ENCODE peak calls at places on chromosome 11, in seven cellular contexts. C is B cell, O is IMR-90, P is ascending aorta, Q is tibial nerve, H is left ventricle myocardium inferior, K is Calu3. J is an unnamed sample.

GRCh38 chr11:104565581-104565956 is 332.7 kb downstream of the CASP12 start:
- DNase-seq in P (no peak), H (no peak), O (no peak), C (no peak), Q (no peak), K (no peak), J (no peak)

GRCh38 chr11:6631356-6631890 is 12.2 kb upstream of the TPP1 start:
- DNase-seq in K (no peak), O (no peak), H (no peak), C (no peak), P (no peak), Q (no peak), J (no peak)

GRCh38 chr11:48168815-48169214 is 47.8 kb upstream of the OR4B1 start:
- DNase-seq in Q (no peak), H (no peak), O (no peak), K (no peak), P (no peak), C (no peak), J (no peak)

GRCh38 chr11:10309163-10310093 is 4.6 kb downstream of the ADM start:
- DNase-seq in H (peak; percentile 59), P (peak; percentile 81), K (peak; percentile 60), Q (no peak), C (no peak), O (peak; percentile 92), J (no peak)

GRCh38 chr11:113895367-113896155 is 9.0 kb upstream of the HTR3B start:
- DNase-seq in K (no peak), Q (no peak), O (no peak), H (no peak), P (peak; percentile 16), C (no peak), J (no peak)

GRCh38 chr11:1733716-1734351 is 16.6 kb downstream of the IFITM10 start:
- DNase-seq in P (peak; percentile 60), Q (no peak), O (no peak), C (no peak), H (no peak), K (no peak), J (no peak)

GRCh38 chr11:45045692-45046471 is 95.2 kb upstream of the TP53I11 start:
- DNase-seq in O (peak; percentile 50), H (peak; percentile 50), K (peak; percentile 32), Q (peak; percentile 70), P (peak; percentile 69), C (no peak), J (no peak)

GRCh38 chr11:3123316-3123715 is 41.8 kb downstream of the OSBPL5 start:
- DNase-seq in P (peak; percentile 84), O (no peak), H (peak; percentile 88), Q (peak; percentile 88), K (no peak), C (no peak), J (no peak)

GRCh38 chr11:118109231-118109630 is 22.5 kb upstream of the SMIM35 start:
- DNase-seq in C (no peak), P (no peak), H (peak; percentile 29), K (no peak), O (peak; percentile 4), Q (no peak), J (no peak)

GRCh38 chr11:76880314-76880713 is 19.6 kb downstream of the ACER3 start:
- DNase-seq in Q (no peak), O (no peak), C (no peak), K (no peak), P (no peak), H (no peak), J (no peak)

GRCh38 chr11:34837246-34837856 is 78.8 kb downstream of the APIP start:
- DNase-seq in O (no peak), P (no peak), Q (no peak), H (no peak), K (peak; percentile 34), C (no peak), J (no peak)

GRCh38 chr11:11075515-11076171 is 217.8 kb upstream of the ZBED5 start:
- DNase-seq in K (no peak), O (no peak), C (no peak), Q (no peak), P (no peak), H (no peak), J (no peak)

GRCh38 chr11:114256176-114256897 is 39.9 kb upstream of the NNMT start:
- DNase-seq in K (no peak), Q (no peak), P (no peak), H (no peak), C (peak; percentile 15), O (no peak), J (no peak)

GRCh38 chr11:110463153-110463552 is 33.4 kb downstream of the FDX1 start:
- DNase-seq in H (peak; percentile 34), C (peak; percentile 48), P (no peak), O (peak; percentile 66), K (peak; percentile 21), Q (peak; percentile 55), J (no peak)

GRCh38 chr11:107590460-107591097 is 368 bp upstream of the ELMOD1 start:
- DNase-seq in H (no peak), O (no peak), C (no peak), K (no peak), Q (no peak), P (no peak), J (no peak)

GRCh38 chr11:132318421-132319157 is 948.2 kb downstream of the NTM start:
- DNase-seq in P (no peak), H (no peak), K (no peak), C (no peak), Q (no peak), O (peak; percentile 76), J (no peak)

GRCh38 chr11:65479184-65480145 is 19.4 kb upstream of the MALAT1 start:
- DNase-seq in K (no peak), H (peak; percentile 48), O (peak; percentile 95), C (no peak), P (peak; percentile 93), Q (peak; percentile 82), J (peak; percentile 22)

GRCh38 chr11:6629573-6629891 is 10.3 kb upstream of the TPP1 start:
- DNase-seq in H (no peak), P (no peak), Q (no peak), K (no peak), C (no peak), O (no peak), J (no peak)

GRCh38 chr11:131796541-131796940 is 426.1 kb downstream of the NTM start:
- DNase-seq in O (no peak), Q (no peak), H (no peak), P (no peak), K (no peak), C (no peak), J (no peak)

GRCh38 chr11:43582837-43583462 is 97.6 kb upstream of the HSD17B12 start:
- DNase-seq in O (no peak), K (no peak), C (no peak), H (no peak), P (no peak), Q (no peak), J (no peak)

DNA sequence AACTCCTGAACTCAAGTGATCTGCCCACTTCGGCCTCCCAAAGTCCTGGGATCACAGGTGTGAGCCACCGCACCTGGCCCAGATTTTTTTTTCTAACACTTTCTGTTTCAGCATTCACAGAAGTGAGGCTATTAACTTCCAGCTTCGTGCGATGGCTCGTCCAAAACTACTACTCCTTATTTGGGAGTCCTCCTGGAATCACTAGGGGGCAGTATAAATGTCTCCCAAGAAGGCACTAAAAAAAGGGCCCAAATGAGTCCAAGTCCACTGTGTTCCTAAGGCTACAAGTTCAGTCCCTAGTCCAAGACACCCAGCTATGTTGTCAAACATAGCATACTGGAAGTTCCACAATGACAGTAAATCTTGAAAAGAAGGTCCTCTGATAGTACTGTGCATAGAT is 63.2 kb upstream of the BIRC3 start:
- DNase-seq in K (no peak), P (no peak), C (no peak), O (no peak), Q (no peak), H (no peak), J (no peak)
- TF ChIP-seq CTCF in K (no peak), P (peak; percentile 11), C (peak; percentile 32), O (peak; percentile 17), Q (no peak), H (peak; percentile 33), J (peak; percentile 27)

DNA sequence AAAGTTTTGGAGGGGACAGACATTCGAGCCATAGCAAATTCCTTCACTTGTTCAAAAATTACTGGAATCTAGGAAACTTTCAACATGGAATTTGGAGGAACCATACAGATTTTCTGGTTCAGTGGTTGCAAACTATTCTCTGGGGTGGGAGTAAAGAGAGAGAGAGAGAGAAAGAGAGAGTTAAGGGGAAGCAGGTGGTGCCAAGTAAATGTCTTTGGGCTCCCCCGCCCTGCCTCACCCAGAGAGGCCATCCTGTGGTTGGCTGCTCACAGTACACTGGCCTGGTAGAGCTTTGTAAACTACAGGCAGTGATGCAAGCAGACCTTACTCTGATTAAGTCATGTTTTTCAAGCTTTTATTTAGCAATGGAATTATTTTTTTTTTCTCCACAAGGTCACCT is 82.6 kb downstream of the ADAMTS15 start:
- DNase-seq in O (no peak), H (no peak), P (peak; percentile 16), Q (no peak), C (no peak), K (no peak), J (no peak)
- TF ChIP-seq CTCF in O (peak; percentile 4), H (no peak), P (no peak), Q (no peak), C (no peak), K (no peak), J (no peak)

GRCh38 chr11:87101956-87102355 is 64.2 kb downstream of the TMEM135 start:
- DNase-seq in Q (no peak), O (no peak), P (no peak), H (no peak), K (no peak), C (no peak), J (no peak)

GRCh38 chr11:87092159-87092558 is 54.4 kb downstream of the TMEM135 start:
- DNase-seq in Q (no peak), O (no peak), P (no peak), H (no peak), C (no peak), K (no peak), J (no peak)

GRCh38 chr11:87092567-87092966 is 54.8 kb downstream of the TMEM135 start:
- DNase-seq in K (no peak), P (no peak), Q (no peak), C (no peak), H (no peak), O (no peak), J (no peak)

GRCh38 chr11:87097582-87097981 is 59.8 kb downstream of the TMEM135 start:
- DNase-seq in O (peak; percentile 27), Q (no peak), C (peak; percentile 42), K (peak; percentile 40), H (no peak), P (no peak), J (peak; percentile 66)
- TF ChIP-seq CTCF in O (peak; percentile 38), Q (no peak), C (peak; percentile 77), K (peak; percentile 39), H (peak; percentile 84), P (peak; percentile 53), J (peak; percentile 49)

GRCh38 chr11:125431481-125431880 is 64.6 kb downstream of the FEZ1 start:
- DNase-seq in Q (no peak), C (no peak), O (no peak), P (no peak), K (no peak), H (no peak), J (no peak)

GRCh38 chr11:125435461-125436238 is 60.4 kb downstream of the FEZ1 start:
- DNase-seq in Q (no peak), C (no peak), P (no peak), H (no peak), O (peak; percentile 19), K (no peak), J (no peak)

GRCh38 chr11:125431009-125431408 is 65.1 kb downstream of the FEZ1 start:
- DNase-seq in H (no peak), K (no peak), O (no peak), C (no peak), Q (no peak), P (no peak), J (no peak)

GRCh38 chr11:125429807-125430678 is 66.0 kb downstream of the FEZ1 start:
- DNase-seq in H (no peak), K (no peak), C (no peak), P (no peak), O (no peak), Q (no peak), J (no peak)

GRCh38 chr11:125433454-125434121 is 62.5 kb downstream of the FEZ1 start:
- DNase-seq in O (peak; percentile 66), K (peak; percentile 23), Q (peak; percentile 35), P (no peak), H (peak; percentile 36), C (no peak), J (peak; percentile 54)
- TF ChIP-seq CTCF in O (peak; percentile 61), K (no peak), Q (peak; percentile 35), P (peak; percentile 50), H (peak; percentile 71), C (no peak), J (peak; percentile 43)